ENCODE peak calls at places on chromosomes 11 and 22, in eight cellular contexts. S, P, I, W, N, E, R and X are unnamed samples.

GRCh38 chr11:125496465-125496817 is 376 bp upstream of the FEZ1 start:
- DNase-seq in P (no peak), S (no peak), R (no peak), N (no peak), E (no peak), W (no peak), I (no peak), X (no peak)

GRCh38 chr11:64094463-64095223 is 58.9 kb downstream of the FLRT1 start:
- DNase-seq in R (no peak), E (no peak), W (peak; percentile 87), S (no peak), N (no peak), P (no peak), I (no peak), X (no peak)

GRCh38 chr22:48944756-48945620 is 882.7 kb downstream of the BRD1 start:
- DNase-seq in W (no peak), E (no peak), I (no peak), S (no peak), R (no peak), P (no peak), N (no peak), X (no peak)

GRCh38 chr22:38964306-38964705 is 6.9 kb downstream of the APOBEC3A start:
- DNase-seq in S (no peak), N (no peak), W (no peak), I (no peak), P (no peak), R (no peak), E (no peak), X (no peak)

GRCh38 chr22:21457023-21457787 is 10.0 kb upstream of the TMEM191C start:
- DNase-seq in I (no peak), P (no peak), R (no peak), S (peak; percentile 47), E (no peak), N (no peak), W (no peak), X (no peak)

GRCh38 chr11:128453444-128454336 is 133.7 kb downstream of the ETS1 start:
- DNase-seq in P (no peak), E (no peak), I (no peak), R (no peak), S (no peak), N (no peak), W (peak; percentile 66), X (no peak)

GRCh38 chr11:123197711-123198110 is 2.7 kb upstream of the CLMP start:
- DNase-seq in W (peak; percentile 52), S (no peak), R (no peak), N (no peak), E (no peak), I (no peak), P (no peak), X (peak; percentile 69)

GRCh38 chr11:61149624-61150615 is 11.3 kb downstream of the VPS37C start:
- DNase-seq in E (no peak), N (no peak), W (peak; percentile 67), P (no peak), R (no peak), I (no peak), S (peak; percentile 62), X (no peak)

GRCh38 chr11:102620858-102621561 is 4.1 kb downstream of the MMP20 start:
- DNase-seq in N (no peak), W (peak; percentile 78), S (no peak), E (no peak), P (no peak), R (no peak), I (no peak), X (no peak)

GRCh38 chr11:82895437-82896091 is 4.7 kb downstream of the PRCP start:
- DNase-seq in W (no peak), S (no peak), E (no peak), P (no peak), N (peak; percentile 35), R (no peak), I (no peak), X (no peak)

GRCh38 chr11:27427183-27427980 is 45.2 kb downstream of the LGR4 start:
- DNase-seq in S (no peak), W (peak; percentile 71), E (no peak), P (no peak), N (no peak), R (no peak), I (no peak), X (no peak)

GRCh38 chr22:36776722-36777121 is 803 bp upstream of the IFT27 start:
- DNase-seq in S (no peak), R (peak; percentile 5), E (no peak), W (no peak), I (no peak), N (no peak), P (no peak), X (no peak)

GRCh38 chr11:3183523-3183922 is 18.4 kb upstream of the OSBPL5 start:
- DNase-seq in W (no peak), N (no peak), E (no peak), P (no peak), I (peak; percentile 22), R (no peak), S (peak; percentile 25), X (no peak)

GRCh38 chr11:10908215-10908990 is 50.5 kb upstream of the ZBED5 start:
- DNase-seq in E (no peak), N (no peak), R (no peak), W (peak; percentile 15), S (no peak), I (no peak), P (no peak), X (peak; percentile 64)

GRCh38 chr22:40651563-40652501 is 15.3 kb upstream of the MRTFA start:
- DNase-seq in E (peak; percentile 79), P (peak; percentile 71), W (peak; percentile 99), I (peak; percentile 83), S (peak; percentile 93), N (peak; percentile 57), R (peak; percentile 70), X (peak; percentile 98)

GRCh38 chr11:124839051-124839971 is 25.9 kb upstream of the ROBO3 start:
- DNase-seq in R (no peak), E (no peak), W (no peak), N (no peak), I (no peak), S (no peak), P (no peak), X (no peak)

GRCh38 chr22:25987948-25988347 is 181.3 kb upstream of the SEZ6L start:
- DNase-seq in W (no peak), N (peak; percentile 24), I (no peak), S (no peak), P (no peak), E (no peak), R (peak; percentile 27), X (peak; percentile 55)

GRCh38 chr11:69413993-69414392 is 67.5 kb upstream of the LINC01488 start:
- DNase-seq in E (no peak), N (no peak), S (no peak), W (no peak), R (no peak), P (no peak), I (no peak), X (no peak)

GRCh38 chr11:33068611-33069340 is 29.4 kb downstream of the TCP11L1 start:
- DNase-seq in S (no peak), W (no peak), E (no peak), R (no peak), I (no peak), N (no peak), P (no peak), X (no peak)

GRCh38 chr11:2528301-2529050 is 83.7 kb downstream of the KCNQ1 start:
- DNase-seq in W (no peak), N (no peak), R (no peak), S (peak; percentile 37), I (peak; percentile 36), P (peak; percentile 26), E (no peak), X (no peak)

GRCh38 chr22:50146440-50147228 is 23.9 kb upstream of the PANX2 start:
- DNase-seq in W (peak; percentile 63), R (no peak), P (no peak), E (no peak), S (peak; percentile 60), I (no peak), N (no peak), X (peak; percentile 73)

GRCh38 chr11:7314811-7315604 is 63.3 kb downstream of the SYT9 start:
- DNase-seq in N (no peak), E (no peak), R (no peak), W (no peak), S (no peak), I (no peak), P (no peak), X (no peak)

GRCh38 chr22:42229455-42230149 is 40.9 kb downstream of the TCF20 start:
- DNase-seq in P (no peak), R (no peak), S (no peak), N (no peak), W (peak; percentile 11), E (no peak), I (no peak), X (no peak)

GRCh38 chr11:120655589-120655988 is 144.0 kb downstream of the GRIK4 start:
- DNase-seq in P (no peak), W (no peak), I (no peak), N (no peak), R (no peak), E (no peak), S (no peak), X (no peak)

GRCh38 chr11:12556155-12556554 is 118.1 kb upstream of the TEAD1 start:
- DNase-seq in W (no peak), E (no peak), P (no peak), I (no peak), N (no peak), S (no peak), R (no peak), X (no peak)

GRCh38 chr11:65861165-65861505 is 902 bp downstream of the MUS81 start:
- DNase-seq in P (no peak), S (no peak), R (no peak), W (no peak), E (no peak), N (no peak), I (no peak), X (no peak)